ENCODE peak calls at places on chromosome 9, in four cellular contexts. One of them, this sample, is unnamed.
A peak's percentile ranks its signal among the peaks of the same experiment; 100 is the strongest.

GRCh38 chr9:126704157-126704941 is 90.6 kb downstream of the LMX1B start:
- DNase-seq in left cardiac atrium: peak; percentile 50
- DNase-seq in posterior cingulate gyrus: peak; percentile 77
- DNase-seq in lower leg skin: peak; percentile 84
- DNase-seq in this sample: peak; percentile 70

GRCh38 chr9:14243514-14244042 is 70.4 kb downstream of the NFIB start:
- DNase-seq in left cardiac atrium: no peak
- DNase-seq in lower leg skin: no peak
- DNase-seq in posterior cingulate gyrus: no peak
- DNase-seq in this sample: no peak

GRCh38 chr9:133133680-133134418 is 12.8 kb upstream of the RALGDS start:
- DNase-seq in posterior cingulate gyrus: peak; percentile 59
- DNase-seq in lower leg skin: peak; percentile 98
- DNase-seq in left cardiac atrium: peak; percentile 91
- DNase-seq in this sample: peak; percentile 99

GRCh38 chr9:132548971-132549649 is 33.3 kb upstream of the BARHL1 start:
- DNase-seq in posterior cingulate gyrus: no peak
- DNase-seq in left cardiac atrium: no peak
- DNase-seq in lower leg skin: no peak
- DNase-seq in this sample: no peak

GRCh38 chr9:2963307-2963706 is 119.4 kb upstream of the PUM3 start:
- DNase-seq in lower leg skin: no peak
- DNase-seq in left cardiac atrium: no peak
- DNase-seq in posterior cingulate gyrus: no peak
- DNase-seq in this sample: no peak

GRCh38 chr9:76023715-76024195 is 133.3 kb downstream of the PCSK5 start:
- DNase-seq in posterior cingulate gyrus: no peak
- DNase-seq in left cardiac atrium: no peak
- DNase-seq in lower leg skin: no peak
- DNase-seq in this sample: no peak

GRCh38 chr9:37037744-37038640 is 3.9 kb upstream of the PAX5 start:
- DNase-seq in lower leg skin: peak; percentile 54
- DNase-seq in posterior cingulate gyrus: no peak
- DNase-seq in left cardiac atrium: no peak
- DNase-seq in this sample: no peak

GRCh38 chr9:133689151-133689763 is 48.9 kb downstream of the SARDH start:
- DNase-seq in posterior cingulate gyrus: no peak
- DNase-seq in lower leg skin: no peak
- DNase-seq in left cardiac atrium: peak; percentile 4
- DNase-seq in this sample: no peak

GRCh38 chr9:99185904-99186303 is 35.8 kb downstream of the ALG2 start:
- DNase-seq in lower leg skin: peak; percentile 48
- DNase-seq in posterior cingulate gyrus: no peak
- DNase-seq in left cardiac atrium: no peak
- DNase-seq in this sample: no peak

GRCh38 chr9:77454668-77455067 is 193.5 kb downstream of the GNA14 start:
- DNase-seq in lower leg skin: no peak
- DNase-seq in left cardiac atrium: no peak
- DNase-seq in posterior cingulate gyrus: no peak
- DNase-seq in this sample: no peak

GRCh38 chr9:128835246-128836210 is 5.9 kb upstream of the SPOUT1 start:
- DNase-seq in lower leg skin: no peak
- DNase-seq in left cardiac atrium: no peak
- DNase-seq in posterior cingulate gyrus: no peak
- DNase-seq in this sample: no peak

GRCh38 chr9:111730937-111731567 is 63.7 kb downstream of the SHOC1 start:
- DNase-seq in lower leg skin: no peak
- DNase-seq in posterior cingulate gyrus: no peak
- DNase-seq in left cardiac atrium: no peak
- DNase-seq in this sample: no peak

This sample was measured in AG08395.